ENCODE peak calls at places on chromosomes 7 and 10, in ten cellular contexts. R is stimulated activated CD4-positive, alpha-beta T cell treated with anti-CD3 and anti-CD28 coated beads, TNF-alpha, amount 100 ng/mL, for 4 hours; X is midbrain; Q is HEK293T; Z is NCI-H526 treated with DMSO at 0.1 percent for 48 hours; C is stimulated activated CD8-positive, alpha-beta memory T cell treated with anti-CD3 and anti-CD28 coated beads, Interleukin-4, amount 100 ng/mL, for 24 hours; D is caudate nucleus; G is HFF-Myc; B is Calu3; I is left cardiac atrium. H is an unnamed sample.

GRCh38 chr7:50621932-50622587 is 56.9 kb upstream of the DDC start:
- DNase-seq in R (no peak), Q (no peak), D (no peak), X (no peak), G (no peak), Z (no peak), C (no peak), B (no peak), I (peak), H (no peak)

GRCh38 chr10:76881477-76882220 is 756.0 kb downstream of the KCNMA1 start:
- DNase-seq in Q (no peak), X (no peak), D (no peak), I (no peak), G (peak), C (no peak), Z (no peak), R (no peak), B (no peak), H (no peak)

GRCh38 chr7:150753826-150754603 is 16.8 kb downstream of the GIMAP5 start:
- DNase-seq in I (no peak), D (no peak), C (no peak), X (peak), Z (no peak), G (no peak), B (no peak), Q (peak), R (no peak), H (peak)

GRCh38 chr10:35191523-35191922 is 64.9 kb downstream of the CREM start:
- DNase-seq in G (no peak), D (no peak), B (no peak), R (no peak), I (peak), C (no peak), Z (no peak), X (peak), Q (no peak), H (no peak)

GRCh38 chr7:50450691-50451051 is 521 bp upstream of the FIGNL1 start:
- DNase-seq in Z (no peak), Q (no peak), C (no peak), I (peak), X (no peak), R (peak), D (no peak), G (no peak), B (peak), H (no peak)

GRCh38 chr10:132138596-132138995 is 48.2 kb upstream of the DPYSL4 start:
- DNase-seq in I (peak), C (no peak), Z (no peak), R (no peak), B (no peak), D (no peak), X (no peak), Q (no peak), G (no peak), H (no peak)

GRCh38 chr7:151260883-151261282 is 12.4 kb upstream of the SMARCD3 start:
- DNase-seq in R (no peak), C (no peak), Q (no peak), Z (no peak), G (no peak), X (no peak), I (no peak), D (no peak), B (no peak), H (no peak)

GRCh38 chr10:13526952-13527863 is 1.6 kb downstream of the BEND7 start:
- DNase-seq in C (no peak), G (no peak), X (peak), Q (no peak), D (no peak), I (no peak), R (no peak), Z (no peak), B (no peak), H (peak)

GRCh38 chr7:22576941-22577927 is 77.2 kb upstream of the STEAP1B start:
- DNase-seq in R (no peak), D (no peak), X (peak), Z (no peak), B (peak), I (peak), G (peak), C (no peak), Q (no peak), H (peak)

GRCh38 chr7:155756322-155756721 is 55.9 kb downstream of the SHH start:
- DNase-seq in C (no peak), Q (no peak), I (no peak), D (no peak), X (no peak), B (no peak), Z (no peak), R (no peak), G (no peak), H (no peak)

GRCh38 chr7:104883248-104883717 is 130.7 kb upstream of the KMT2E start:
- DNase-seq in Z (peak), Q (no peak), I (no peak), B (no peak), X (no peak), G (no peak), R (no peak), C (no peak), D (no peak), H (no peak)

GRCh38 chr10:97355571-97355975 is 21.0 kb upstream of the FRAT2 start:
- DNase-seq in D (peak), R (no peak), Z (no peak), C (no peak), G (no peak), I (no peak), X (peak), Q (no peak), B (no peak), H (no peak)

GRCh38 chr7:2114052-2114451 is 118.7 kb downstream of the MAD1L1 start:
- DNase-seq in C (no peak), X (no peak), B (no peak), I (no peak), G (no peak), Q (no peak), D (no peak), Z (no peak), R (no peak), H (peak)

GRCh38 chr10:6297522-6297921 is 94.8 kb downstream of the PFKFB3 start:
- DNase-seq in Z (no peak), C (no peak), G (no peak), Q (no peak), D (no peak), X (no peak), I (no peak), R (no peak), B (no peak), H (no peak)

GRCh38 chr10:119235381-119235780 is 28.0 kb downstream of the GRK5 start:
- DNase-seq in G (no peak), D (no peak), Z (no peak), R (no peak), X (no peak), I (no peak), C (no peak), B (no peak), Q (no peak), H (no peak)